ENCODE peak calls at places on chromosomes 2 and 18, in ten cellular contexts. Z is fibroblast of mammary gland, I is heart right ventricle, P is osteoblast, K is adrenal gland, B is AG09319, X is mesothelial cell of epicardium, H is cardiac fibroblast, F is OCI-LY7, R is glutamatergic neuron. L is an unnamed sample.

GRCh38 chr2:55057474-55057873 is 7.2 kb upstream of the RTN4 start:
- DNase-seq in Z (no peak), I (no peak), P (peak; percentile 17), K (no peak), B (no peak), X (no peak), H (no peak), F (no peak), R (no peak), L (no peak)

GRCh38 chr2:191853843-191854242 is 7.0 kb upstream of the CAVIN2 start:
- DNase-seq in Z (no peak), I (no peak), P (no peak), K (no peak), B (no peak), X (no peak), H (no peak), F (no peak), R (no peak), L (no peak)

GRCh38 chr2:170820647-170821630 is 4.3 kb downstream of the GAD1 start:
- DNase-seq in Z (no peak), I (no peak), P (peak; percentile 90), K (no peak), B (no peak), X (no peak), H (no peak), F (no peak), R (no peak), L (no peak)

GRCh38 chr18:8288447-8289213 is 320.6 kb upstream of the RAB12 start:
- DNase-seq in Z (no peak), I (peak; percentile 43), P (no peak), K (peak; percentile 55), B (no peak), X (no peak), H (no peak), F (no peak), R (no peak), L (no peak)

GRCh38 chr2:239040152-239040761 is 192.4 kb downstream of the TWIST2 start:
- DNase-seq in Z (no peak), I (no peak), P (no peak), K (no peak), B (no peak), X (no peak), H (no peak), F (no peak), R (no peak), L (no peak)

GRCh38 chr2:73043978-73044832 is 27.3 kb downstream of the SFXN5 start:
- DNase-seq in Z (no peak), I (no peak), P (no peak), K (no peak), B (no peak), X (no peak), H (no peak), F (no peak), R (no peak), L (no peak)

GRCh38 chr18:49227456-49227855 is 233.0 kb downstream of the DYM start:
- DNase-seq in Z (no peak), I (no peak), P (no peak), K (no peak), B (no peak), X (no peak), H (no peak), F (no peak), R (no peak), L (no peak)

GRCh38 chr2:222950886-222951285 is 90.0 kb downstream of the ACSL3 start:
- DNase-seq in Z (peak; percentile 86), I (no peak), P (peak; percentile 58), K (no peak), B (no peak), X (no peak), H (peak; percentile 62), F (no peak), R (no peak), L (no peak)

GRCh38 chr2:60554649-60555065 is 1.2 kb upstream of the BCL11A start:
- DNase-seq in Z (no peak), I (no peak), P (no peak), K (no peak), B (no peak), X (no peak), H (no peak), F (no peak), R (peak; percentile 38), L (no peak)

GRCh38 chr2:60555794-60556161 is 2.3 kb upstream of the BCL11A start:
- DNase-seq in Z (no peak), I (no peak), P (no peak), K (no peak), B (no peak), X (no peak), H (no peak), F (peak; percentile 69), R (no peak), L (no peak)

GRCh38 chr2:60556441-60556997 is 3.1 kb upstream of the BCL11A start:
- DNase-seq in Z (no peak), I (no peak), P (no peak), K (peak; percentile 29), B (no peak), X (no peak), H (no peak), F (peak; percentile 41), R (peak; percentile 31), L (no peak)

GRCh38 chr2:60553992-60554648 is 666 bp upstream of the BCL11A start:
- DNase-seq in Z (no peak), I (no peak), P (peak; percentile 81), K (peak; percentile 48), B (no peak), X (peak; percentile 62), H (no peak), F (peak; percentile 69), R (peak; percentile 54), L (no peak)

DNA sequence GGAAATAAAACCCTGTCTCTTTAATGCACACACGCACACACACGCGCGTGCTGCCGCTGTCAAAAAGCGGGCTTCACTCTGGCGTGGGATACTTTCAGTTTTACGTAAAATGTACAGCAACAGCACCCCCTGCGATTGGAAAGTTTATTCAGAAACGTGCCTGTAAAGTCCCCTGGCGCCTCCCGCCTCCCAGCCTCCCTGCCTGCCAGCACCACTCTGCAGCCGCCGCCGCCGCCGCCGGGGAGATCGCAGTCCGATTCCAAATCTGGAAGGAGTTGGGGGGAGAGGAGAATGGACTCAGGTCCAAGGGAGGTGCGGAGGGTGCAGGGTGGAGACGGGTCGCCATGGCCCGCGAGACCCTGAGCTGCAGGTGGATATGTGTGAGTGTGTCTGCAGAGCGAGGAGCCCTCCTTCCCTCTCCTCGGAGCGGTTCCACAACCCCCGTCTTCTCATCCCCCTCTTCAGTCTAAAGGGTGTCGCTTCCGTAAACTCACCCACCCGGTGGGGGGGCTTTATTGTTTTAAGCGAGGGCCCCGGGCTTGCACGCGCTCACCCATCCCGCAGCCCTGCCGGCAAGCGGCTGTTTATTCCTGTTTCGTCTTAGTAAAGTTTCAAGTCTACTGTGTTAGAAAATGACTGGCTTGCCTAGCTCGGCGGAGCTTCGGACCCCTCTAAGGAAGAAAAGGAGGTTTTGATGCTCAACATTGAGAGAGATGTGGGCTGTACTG is 1.8 kb upstream of the BCL11A start:
- DNase-seq in Z (peak; percentile 51), I (peak; percentile 33), P (peak; percentile 84), K (peak; percentile 68), B (no peak), X (peak; percentile 51), H (peak; percentile 73), F (peak; percentile 89), R (peak; percentile 70), L (peak; percentile 45)
- TF ChIP-seq CTCF in Z (peak; percentile 17), I (peak; percentile 26), P (peak; percentile 37), K (peak; percentile 30), B (peak; percentile 22), X (peak; percentile 36), H (peak; percentile 19), F (peak; percentile 76), R (peak; percentile 15), L (peak; percentile 65)

GRCh38 chr2:166375205-166375735 is 474 bp downstream of the SCN9A start:
- DNase-seq in Z (peak; percentile 11), I (no peak), P (peak; percentile 73), K (no peak), B (no peak), X (no peak), H (peak; percentile 15), F (no peak), R (peak; percentile 21), L (no peak)

GRCh38 chr2:166376488-166376828 is 714 bp upstream of the SCN9A start:
- DNase-seq in Z (no peak), I (no peak), P (peak; percentile 14), K (no peak), B (no peak), X (no peak), H (no peak), F (no peak), R (no peak), L (no peak)

GRCh38 chr2:166376873-166377272 is 1.1 kb upstream of the SCN9A start:
- DNase-seq in Z (no peak), I (no peak), P (no peak), K (no peak), B (no peak), X (no peak), H (no peak), F (no peak), R (no peak), L (no peak)

GRCh38 chr2:166373951-166374350 is 1.8 kb downstream of the SCN9A start:
- DNase-seq in Z (peak; percentile 88), I (no peak), P (peak; percentile 93), K (no peak), B (no peak), X (peak; percentile 48), H (peak; percentile 34), F (no peak), R (no peak), L (no peak)

DNA sequence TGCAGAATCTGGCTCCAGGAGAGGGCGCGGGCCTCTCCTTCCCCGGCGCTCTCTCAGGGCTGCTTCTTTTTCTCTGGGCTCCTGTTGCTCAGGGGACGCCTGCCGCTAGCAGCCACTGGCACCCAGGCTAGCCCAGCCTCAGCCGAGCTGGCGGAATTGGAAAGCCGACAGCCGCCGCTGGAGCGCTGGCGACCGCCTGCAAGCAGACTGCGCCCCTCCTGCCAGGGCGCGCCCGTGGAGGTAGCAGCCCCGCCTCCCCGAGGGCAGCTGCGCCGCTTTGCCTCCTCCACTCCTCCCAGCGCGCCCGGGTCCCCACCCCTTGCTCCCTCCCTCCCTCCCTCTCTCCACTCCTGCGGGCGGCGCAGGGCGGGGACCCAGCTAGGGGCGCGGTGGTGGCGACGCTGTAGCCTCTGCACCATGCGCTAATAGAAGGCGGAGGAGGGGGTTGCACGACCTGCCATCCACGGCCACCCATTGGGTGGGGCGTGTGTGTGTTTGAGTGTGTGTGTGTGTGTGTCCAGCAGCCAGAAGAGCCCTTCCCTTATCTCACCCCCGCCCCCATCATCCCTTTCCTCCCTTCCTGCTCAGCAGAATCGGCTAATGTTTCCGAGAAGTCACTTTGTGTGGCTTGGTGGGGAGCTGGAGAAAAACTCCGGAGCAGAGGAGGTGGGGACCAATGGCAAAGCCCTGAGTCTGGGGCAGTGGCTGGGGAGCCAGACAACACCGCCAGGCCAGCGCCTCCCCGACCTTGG is at the start of gene SCN9A:
- DNase-seq in Z (peak; percentile 58), I (peak; percentile 51), P (peak; percentile 82), K (peak; percentile 63), B (peak; percentile 58), X (peak; percentile 50), H (peak; percentile 76), F (no peak), R (peak; percentile 92), L (peak; percentile 68)
- TF ChIP-seq CTCF in Z (no peak), I (no peak), P (no peak), K (no peak), B (no peak), X (no peak), H (no peak), F (no peak), R (no peak), L (peak; percentile 31)

GRCh38 chr2:100018794-100019193 is 123.6 kb downstream of the AFF3 start:
- DNase-seq in Z (peak; percentile 38), I (no peak), P (peak; percentile 85), K (no peak), B (no peak), X (no peak), H (peak; percentile 6), F (no peak), R (no peak), L (no peak)
- TF ChIP-seq CTCF in Z (no peak), I (no peak), P (no peak), K (no peak), B (no peak), X (no peak), H (no peak), F (no peak), R (no peak), L (no peak)

DNA sequence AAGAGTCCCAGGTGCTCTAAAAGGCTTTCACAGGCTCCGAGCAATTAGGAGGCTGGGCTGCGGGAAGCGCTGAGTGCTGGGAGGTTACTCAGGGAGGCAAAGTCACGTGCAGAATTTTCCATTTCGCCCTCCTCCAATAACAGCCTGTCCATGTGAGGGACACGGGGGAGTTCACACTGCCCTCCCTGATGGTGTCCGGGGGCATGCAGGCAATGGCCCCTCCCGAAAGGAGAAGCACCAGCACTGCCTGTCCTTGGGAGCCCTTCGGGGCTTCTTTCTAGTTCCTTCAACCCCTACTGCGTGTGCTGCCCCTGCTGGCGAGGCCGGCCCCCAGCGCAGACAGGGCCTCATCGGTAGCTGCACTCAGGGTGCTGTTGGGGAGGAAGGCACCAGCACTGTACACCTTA is 63.1 kb upstream of the HPCAL1 start:
- DNase-seq in Z (no peak), I (no peak), P (peak; percentile 72), K (no peak), B (no peak), X (no peak), H (no peak), F (no peak), R (peak; percentile 55), L (no peak)
- TF ChIP-seq CTCF in Z (no peak), I (no peak), P (peak; percentile 17), K (no peak), B (no peak), X (no peak), H (peak; percentile 26), F (peak; percentile 54), R (no peak), L (no peak)